ENCODE peak calls at places on chromosomes 11 and 22, in seven cellular contexts. One of them, this sample, is unnamed. For H3K9me3, the result is how much of the 10 kb centered on the place peaks cover.

GRCh38 chr11:130094614-130095013 is 24.9 kb downstream of the APLP2 start:
- DNase-seq in left lung: no peak
- DNase-seq in tibial nerve: no peak
- DNase-seq in cardiac muscle cell: no peak
- DNase-seq in heart right ventricle: no peak
- DNase-seq in CD4-positive, alpha-beta T cell: no peak
- DNase-seq in AG04450: no peak
- DNase-seq in this sample: no peak

GRCh38 chr11:131025421-131026126 is 109.3 kb upstream of the SNX19 start:
- DNase-seq in cardiac muscle cell: peak
- DNase-seq in AG04450: no peak
- DNase-seq in CD4-positive, alpha-beta T cell: no peak
- DNase-seq in heart right ventricle: no peak
- DNase-seq in left lung: no peak
- DNase-seq in tibial nerve: no peak
- DNase-seq in this sample: no peak

GRCh38 chr22:40578171-40578570 is 58.3 kb downstream of the MRTFA start:
- DNase-seq in AG04450: no peak
- DNase-seq in cardiac muscle cell: no peak
- DNase-seq in heart right ventricle: no peak
- DNase-seq in tibial nerve: no peak
- DNase-seq in CD4-positive, alpha-beta T cell: no peak
- DNase-seq in left lung: no peak
- DNase-seq in this sample: no peak

GRCh38 chr11:106524446-106524845 is 447.0 kb downstream of the AASDHPPT start:
- DNase-seq in cardiac muscle cell: no peak
- DNase-seq in heart right ventricle: no peak
- DNase-seq in AG04450: no peak
- DNase-seq in tibial nerve: no peak
- DNase-seq in left lung: no peak
- DNase-seq in CD4-positive, alpha-beta T cell: no peak
- DNase-seq in this sample: no peak

GRCh38 chr11:60809691-60810090 is 24.6 kb downstream of the MS4A10 start:
- DNase-seq in left lung: no peak
- DNase-seq in cardiac muscle cell: no peak
- DNase-seq in CD4-positive, alpha-beta T cell: no peak
- DNase-seq in heart right ventricle: no peak
- DNase-seq in tibial nerve: no peak
- DNase-seq in AG04450: no peak
- DNase-seq in this sample: no peak

GRCh38 chr11:11909727-11910126 is 68.0 kb downstream of the USP47 start:
- DNase-seq in CD4-positive, alpha-beta T cell: no peak
- DNase-seq in tibial nerve: no peak
- DNase-seq in heart right ventricle: no peak
- DNase-seq in AG04450: peak
- DNase-seq in left lung: no peak
- DNase-seq in cardiac muscle cell: no peak
- DNase-seq in this sample: no peak

GRCh38 chr11:444397-445144 is 2.8 kb upstream of the ANO9 start:
- DNase-seq in heart right ventricle: no peak
- DNase-seq in AG04450: no peak
- DNase-seq in CD4-positive, alpha-beta T cell: no peak
- DNase-seq in tibial nerve: no peak
- DNase-seq in left lung: peak
- DNase-seq in cardiac muscle cell: no peak
- DNase-seq in this sample: no peak

GRCh38 chr11:60914620-60915249 is 777 bp downstream of the TMEM109 start:
- DNase-seq in heart right ventricle: peak
- DNase-seq in cardiac muscle cell: peak
- DNase-seq in CD4-positive, alpha-beta T cell: no peak
- DNase-seq in left lung: peak
- DNase-seq in AG04450: no peak
- DNase-seq in tibial nerve: no peak
- DNase-seq in this sample: no peak

GRCh38 chr11:113289341-113290187 is 24.8 kb upstream of the TTC12 start:
- DNase-seq in tibial nerve: peak
- DNase-seq in CD4-positive, alpha-beta T cell: peak
- DNase-seq in AG04450: peak
- DNase-seq in cardiac muscle cell: peak
- DNase-seq in heart right ventricle: peak
- DNase-seq in left lung: peak
- DNase-seq in this sample: peak

GRCh38 chr22:22877523-22878210 is 9.9 kb upstream of the IGLL5 start:
- DNase-seq in AG04450: peak
- DNase-seq in CD4-positive, alpha-beta T cell: peak
- DNase-seq in tibial nerve: peak
- DNase-seq in heart right ventricle: peak
- DNase-seq in left lung: peak
- DNase-seq in cardiac muscle cell: no peak
- DNase-seq in this sample: peak

GRCh38 chr11:66720223-66720898 is 8.7 kb downstream of the SPTBN2 start:
- DNase-seq in AG04450: no peak
- DNase-seq in tibial nerve: no peak
- DNase-seq in cardiac muscle cell: peak
- DNase-seq in left lung: peak
- DNase-seq in heart right ventricle: no peak
- DNase-seq in CD4-positive, alpha-beta T cell: no peak
- DNase-seq in this sample: no peak

GRCh38 chr22:30752771-30753170 is 58.1 kb downstream of the OSBP2 start:
- DNase-seq in CD4-positive, alpha-beta T cell: no peak
- DNase-seq in left lung: no peak
- DNase-seq in cardiac muscle cell: peak
- DNase-seq in tibial nerve: no peak
- DNase-seq in AG04450: no peak
- DNase-seq in heart right ventricle: no peak
- DNase-seq in this sample: no peak

GRCh38 chr11:113673566-113674396 is 32.3 kb downstream of the TMPRSS5 start:
- DNase-seq in tibial nerve: no peak
- DNase-seq in AG04450: no peak
- DNase-seq in heart right ventricle: no peak
- DNase-seq in cardiac muscle cell: no peak
- DNase-seq in CD4-positive, alpha-beta T cell: no peak
- DNase-seq in left lung: no peak
- DNase-seq in this sample: no peak

GRCh38 chr11:13016415-13016814 is 7.3 kb downstream of the RASSF10 start:
- DNase-seq in CD4-positive, alpha-beta T cell: no peak
- DNase-seq in tibial nerve: no peak
- DNase-seq in left lung: no peak
- DNase-seq in heart right ventricle: no peak
- DNase-seq in AG04450: no peak
- DNase-seq in cardiac muscle cell: no peak
- DNase-seq in this sample: no peak

GRCh38 chr22:38017272-38017920 is 33.0 kb upstream of the SOX10 start:
- DNase-seq in tibial nerve: peak
- DNase-seq in left lung: no peak
- DNase-seq in AG04450: no peak
- DNase-seq in heart right ventricle: peak
- DNase-seq in CD4-positive, alpha-beta T cell: no peak
- DNase-seq in cardiac muscle cell: no peak
- DNase-seq in this sample: no peak

GRCh38 chr11:76609736-76610370 is 60.7 kb downstream of the LRRC32 start:
- DNase-seq in CD4-positive, alpha-beta T cell: no peak
- DNase-seq in left lung: no peak
- DNase-seq in cardiac muscle cell: no peak
- DNase-seq in AG04450: no peak
- DNase-seq in tibial nerve: no peak
- DNase-seq in heart right ventricle: no peak
- DNase-seq in this sample: no peak

GRCh38 chr11:101127348-101127698 is 2.3 kb downstream of the PGR start:
- DNase-seq in heart right ventricle: peak
- DNase-seq in tibial nerve: no peak
- DNase-seq in AG04450: no peak
- DNase-seq in cardiac muscle cell: peak
- DNase-seq in left lung: peak
- DNase-seq in CD4-positive, alpha-beta T cell: no peak
- DNase-seq in this sample: no peak

GRCh38 chr11:14065153-14065552 is 102.6 kb downstream of the SPON1 start:
- DNase-seq in left lung: no peak
- DNase-seq in CD4-positive, alpha-beta T cell: no peak
- DNase-seq in cardiac muscle cell: no peak
- DNase-seq in AG04450: no peak
- DNase-seq in tibial nerve: no peak
- DNase-seq in heart right ventricle: no peak
- DNase-seq in this sample: no peak

GRCh38 chr11:38038777-38039176 is 1440.7 kb upstream of the RAG2 start:
- DNase-seq in CD4-positive, alpha-beta T cell: no peak
- DNase-seq in AG04450: no peak
- DNase-seq in heart right ventricle: no peak
- DNase-seq in tibial nerve: no peak
- DNase-seq in cardiac muscle cell: no peak
- DNase-seq in left lung: no peak
- DNase-seq in this sample: no peak

DNA sequence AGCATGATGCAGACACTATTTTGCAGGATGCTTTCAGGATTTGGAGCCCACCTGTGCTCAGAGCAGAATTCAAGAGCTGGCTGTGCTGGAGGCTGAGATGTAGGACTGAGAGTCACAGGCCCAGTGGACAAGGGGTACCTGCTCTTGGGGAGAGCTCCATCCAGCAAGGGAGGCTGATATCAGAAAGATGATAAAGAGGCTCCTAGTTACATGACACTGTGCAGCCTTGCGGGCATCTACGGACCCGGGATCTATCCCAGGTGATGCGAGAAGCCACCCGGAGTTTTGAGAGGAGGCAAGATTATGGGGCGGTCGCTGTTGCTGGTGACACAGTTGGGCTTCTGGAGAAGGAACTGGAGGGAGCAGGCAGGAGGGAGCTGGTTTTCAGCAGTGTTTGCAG is 579.0 kb downstream of the TBC1D22A start:
- DNase-seq in CD4-positive, alpha-beta T cell: no peak
- DNase-seq in tibial nerve: no peak
- DNase-seq in cardiac muscle cell: no peak
- DNase-seq in heart right ventricle: no peak
- DNase-seq in left lung: peak
- DNase-seq in AG04450: no peak
- DNase-seq in this sample: no peak
- H3K9me3 ChIP-seq in CD4-positive, alpha-beta T cell: under half
- H3K9me3 ChIP-seq in tibial nerve: under half
- H3K9me3 ChIP-seq in cardiac muscle cell: under half
- H3K9me3 ChIP-seq in heart right ventricle: under half
- H3K9me3 ChIP-seq in left lung: under half
- H3K9me3 ChIP-seq in AG04450: under half
- H3K9me3 ChIP-seq in this sample: under half

GRCh38 chr22:47919893-47920292 is 1157.4 kb downstream of the TBC1D22A start:
- DNase-seq in left lung: no peak
- DNase-seq in heart right ventricle: no peak
- DNase-seq in AG04450: no peak
- DNase-seq in tibial nerve: no peak
- DNase-seq in cardiac muscle cell: no peak
- DNase-seq in CD4-positive, alpha-beta T cell: no peak
- DNase-seq in this sample: no peak

GRCh38 chr22:47918936-47919505 is 1156.6 kb downstream of the TBC1D22A start:
- DNase-seq in AG04450: no peak
- DNase-seq in left lung: no peak
- DNase-seq in heart right ventricle: no peak
- DNase-seq in tibial nerve: no peak
- DNase-seq in CD4-positive, alpha-beta T cell: no peak
- DNase-seq in cardiac muscle cell: no peak
- DNase-seq in this sample: no peak

GRCh38 chr22:47923011-47923427 is 1160.6 kb downstream of the TBC1D22A start:
- DNase-seq in CD4-positive, alpha-beta T cell: no peak
- DNase-seq in left lung: no peak
- DNase-seq in AG04450: no peak
- DNase-seq in cardiac muscle cell: no peak
- DNase-seq in heart right ventricle: no peak
- DNase-seq in tibial nerve: no peak
- DNase-seq in this sample: no peak

GRCh38 chr22:47920380-47920959 is 1158.0 kb downstream of the TBC1D22A start:
- DNase-seq in left lung: no peak
- DNase-seq in cardiac muscle cell: no peak
- DNase-seq in heart right ventricle: no peak
- DNase-seq in AG04450: no peak
- DNase-seq in tibial nerve: no peak
- DNase-seq in CD4-positive, alpha-beta T cell: no peak
- DNase-seq in this sample: no peak

GRCh38 chr22:47921906-47922305 is 1159.5 kb downstream of the TBC1D22A start:
- DNase-seq in AG04450: no peak
- DNase-seq in left lung: no peak
- DNase-seq in tibial nerve: no peak
- DNase-seq in CD4-positive, alpha-beta T cell: no peak
- DNase-seq in heart right ventricle: no peak
- DNase-seq in cardiac muscle cell: no peak
- DNase-seq in this sample: no peak
- H3K9me3 ChIP-seq in AG04450: half or more
- H3K9me3 ChIP-seq in left lung: under half
- H3K9me3 ChIP-seq in tibial nerve: under half
- H3K9me3 ChIP-seq in CD4-positive, alpha-beta T cell: under half
- H3K9me3 ChIP-seq in heart right ventricle: under half
- H3K9me3 ChIP-seq in cardiac muscle cell: under half
- H3K9me3 ChIP-seq in this sample: under half

GRCh38 chr11:2656859-2657258 is 42.9 kb downstream of the KCNQ1OT1 start:
- DNase-seq in tibial nerve: no peak
- DNase-seq in heart right ventricle: no peak
- DNase-seq in AG04450: no peak
- DNase-seq in CD4-positive, alpha-beta T cell: no peak
- DNase-seq in cardiac muscle cell: no peak
- DNase-seq in left lung: no peak
- DNase-seq in this sample: no peak

GRCh38 chr11:2652857-2653643 is 46.7 kb downstream of the KCNQ1OT1 start:
- DNase-seq in cardiac muscle cell: no peak
- DNase-seq in heart right ventricle: no peak
- DNase-seq in tibial nerve: no peak
- DNase-seq in CD4-positive, alpha-beta T cell: no peak
- DNase-seq in left lung: no peak
- DNase-seq in AG04450: no peak
- DNase-seq in this sample: no peak

GRCh38 chr11:2655834-2656622 is 43.8 kb downstream of the KCNQ1OT1 start:
- DNase-seq in AG04450: no peak
- DNase-seq in cardiac muscle cell: no peak
- DNase-seq in tibial nerve: no peak
- DNase-seq in left lung: peak
- DNase-seq in heart right ventricle: no peak
- DNase-seq in CD4-positive, alpha-beta T cell: no peak
- DNase-seq in this sample: no peak

GRCh38 chr11:2653930-2654739 is 45.7 kb downstream of the KCNQ1OT1 start:
- DNase-seq in heart right ventricle: no peak
- DNase-seq in left lung: peak
- DNase-seq in cardiac muscle cell: no peak
- DNase-seq in AG04450: no peak
- DNase-seq in tibial nerve: no peak
- DNase-seq in CD4-positive, alpha-beta T cell: no peak
- DNase-seq in this sample: no peak

GRCh38 chr11:2655320-2655719 is 44.5 kb downstream of the KCNQ1OT1 start:
- DNase-seq in left lung: no peak
- DNase-seq in tibial nerve: no peak
- DNase-seq in CD4-positive, alpha-beta T cell: no peak
- DNase-seq in cardiac muscle cell: no peak
- DNase-seq in heart right ventricle: no peak
- DNase-seq in AG04450: no peak
- DNase-seq in this sample: no peak
- H3K9me3 ChIP-seq in left lung: under half
- H3K9me3 ChIP-seq in tibial nerve: under half
- H3K9me3 ChIP-seq in CD4-positive, alpha-beta T cell: under half
- H3K9me3 ChIP-seq in cardiac muscle cell: under half
- H3K9me3 ChIP-seq in heart right ventricle: half or more
- H3K9me3 ChIP-seq in AG04450: half or more
- H3K9me3 ChIP-seq in this sample: under half

GRCh38 chr11:2625183-2625582 is 74.6 kb downstream of the KCNQ1OT1 start:
- DNase-seq in AG04450: no peak
- DNase-seq in heart right ventricle: no peak
- DNase-seq in left lung: no peak
- DNase-seq in cardiac muscle cell: no peak
- DNase-seq in tibial nerve: no peak
- DNase-seq in CD4-positive, alpha-beta T cell: no peak
- DNase-seq in this sample: no peak

GRCh38 chr11:2631161-2631560 is 68.6 kb downstream of the KCNQ1OT1 start:
- DNase-seq in cardiac muscle cell: no peak
- DNase-seq in CD4-positive, alpha-beta T cell: no peak
- DNase-seq in AG04450: no peak
- DNase-seq in tibial nerve: no peak
- DNase-seq in left lung: no peak
- DNase-seq in heart right ventricle: no peak
- DNase-seq in this sample: no peak

GRCh38 chr11:2630679-2631078 is 69.1 kb downstream of the KCNQ1OT1 start:
- DNase-seq in tibial nerve: no peak
- DNase-seq in AG04450: no peak
- DNase-seq in cardiac muscle cell: no peak
- DNase-seq in left lung: no peak
- DNase-seq in heart right ventricle: no peak
- DNase-seq in CD4-positive, alpha-beta T cell: no peak
- DNase-seq in this sample: no peak
- H3K9me3 ChIP-seq in tibial nerve: under half
- H3K9me3 ChIP-seq in AG04450: under half
- H3K9me3 ChIP-seq in cardiac muscle cell: under half
- H3K9me3 ChIP-seq in left lung: under half
- H3K9me3 ChIP-seq in heart right ventricle: half or more
- H3K9me3 ChIP-seq in CD4-positive, alpha-beta T cell: under half
- H3K9me3 ChIP-seq in this sample: under half